ENCODE peak calls at places on chromosomes 3 and 15, in five cellular contexts. D is HepG2, H is GM12878, S is K562, A is H1. T is an unnamed sample.

GRCh38 chr3:45938043-45938435 is 5.2 kb upstream of the CXCR6 start:
- DNase-seq in D (no peak), H (no peak), S (no peak), A (no peak), T (no peak)

GRCh38 chr3:31908391-31909097 is 72.5 kb downstream of the OSBPL10 start:
- DNase-seq in D (peak), H (no peak), S (no peak), A (no peak), T (no peak)

GRCh38 chr3:40120816-40121215 is 188.7 kb upstream of the EIF1B start:
- DNase-seq in D (no peak), H (no peak), S (no peak), A (no peak), T (no peak)

GRCh38 chr3:29440321-29441019 is 159.6 kb downstream of the RBMS3 start:
- DNase-seq in D (no peak), H (no peak), S (no peak), A (no peak), T (peak)

GRCh38 chr3:33482126-33482525 is 41.9 kb upstream of the UBP1 start:
- DNase-seq in D (peak), H (no peak), S (no peak), A (no peak), T (no peak)

GRCh38 chr3:148955544-148956346 is 35.6 kb upstream of the GYG1 start:
- DNase-seq in D (peak), H (no peak), S (peak), A (peak), T (peak)

GRCh38 chr15:84829428-84829827 is 12.3 kb downstream of the ALPK3 start:
- DNase-seq in D (no peak), H (no peak), S (peak), A (no peak), T (no peak)

GRCh38 chr3:38469852-38470251 is 16.2 kb downstream of the ACVR2B start:
- DNase-seq in D (no peak), H (no peak), S (no peak), A (no peak), T (no peak)

GRCh38 chr3:4350789-4351163 is 47.6 kb downstream of the SETMAR start:
- DNase-seq in D (peak), H (peak), S (peak), A (no peak), T (peak)

GRCh38 chr3:160616311-160616710 is 50.9 kb upstream of the KPNA4 start:
- DNase-seq in D (no peak), H (no peak), S (no peak), A (no peak), T (no peak)

GRCh38 chr3:186165331-186165730 is 56.4 kb upstream of the ETV5 start:
- DNase-seq in D (no peak), H (no peak), S (no peak), A (no peak), T (no peak)

GRCh38 chr3:58473275-58473674 is 18.6 kb upstream of the KCTD6 start:
- DNase-seq in D (no peak), H (no peak), S (no peak), A (no peak), T (no peak)

GRCh38 chr3:58469096-58469495 is 22.8 kb upstream of the KCTD6 start:
- DNase-seq in D (no peak), H (no peak), S (no peak), A (no peak), T (no peak)

GRCh38 chr3:58471025-58471887 is 20.6 kb upstream of the KCTD6 start:
- DNase-seq in D (peak), H (no peak), S (peak), A (no peak), T (no peak)

GRCh38 chr3:58466899-58467563 is 24.9 kb upstream of the KCTD6 start:
- DNase-seq in D (no peak), H (no peak), S (no peak), A (no peak), T (no peak)

GRCh38 chr3:58470363-58471024 is 21.4 kb upstream of the KCTD6 start:
- DNase-seq in D (peak), H (no peak), S (no peak), A (no peak), T (no peak)
- H3K4me2 ChIP-seq in D (peak), H (no peak), S (no peak), A (no peak), T (no peak)

GRCh38 chr3:64224826-64225606 is at the start of gene PRICKLE2:
- DNase-seq in D (no peak), H (peak), S (peak), A (no peak), T (peak)
- TF ChIP-seq CREB1 in D (no peak), H (peak), S (no peak), A (peak), T (peak)

GRCh38 chr15:98722645-98723044 is 74.3 kb downstream of the IGF1R start:
- DNase-seq in D (no peak), H (no peak), S (no peak), A (no peak), T (no peak)
- H3K4me2 ChIP-seq in D (no peak), H (no peak), S (no peak), A (no peak), T (peak)

GRCh38 chr3:11331101-11331500 is 58.9 kb downstream of the ATG7 start:
- DNase-seq in D (no peak), H (no peak), S (no peak), A (no peak), T (no peak)
- TF ChIP-seq CREB1 in D (no peak), H (no peak), S (no peak), A (no peak), T (no peak)

DNA sequence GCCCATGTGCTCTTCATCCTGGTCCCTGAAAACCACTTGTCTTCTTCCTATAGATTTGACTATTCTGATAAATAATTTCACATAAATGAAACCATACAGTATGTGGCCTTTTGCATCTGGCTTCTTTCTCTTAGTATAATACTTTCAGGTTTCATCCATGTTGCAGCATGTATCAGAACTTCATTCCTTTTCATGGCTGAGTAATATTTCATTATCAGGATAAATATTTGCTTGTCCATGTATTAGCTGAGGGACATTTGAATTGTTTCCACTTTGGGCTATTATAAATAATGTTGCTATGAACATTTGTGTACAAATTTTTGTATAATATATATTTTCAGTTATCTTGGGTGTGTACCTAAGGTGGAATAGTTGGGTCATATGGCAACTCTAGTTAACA is 29.8 kb upstream of the AEN start:
- DNase-seq in D (no peak), H (no peak), S (no peak), A (no peak), T (no peak)
- H3K4me2 ChIP-seq in D (no peak), H (no peak), S (no peak), A (no peak), T (no peak)

GRCh38 chr3:86887876-86888275 is 103.1 kb downstream of the VGLL3 start:
- DNase-seq in D (no peak), H (no peak), S (no peak), A (no peak), T (no peak)
- TF ChIP-seq CREB1 in D (no peak), H (no peak), S (no peak), A (no peak), T (no peak)

DNA sequence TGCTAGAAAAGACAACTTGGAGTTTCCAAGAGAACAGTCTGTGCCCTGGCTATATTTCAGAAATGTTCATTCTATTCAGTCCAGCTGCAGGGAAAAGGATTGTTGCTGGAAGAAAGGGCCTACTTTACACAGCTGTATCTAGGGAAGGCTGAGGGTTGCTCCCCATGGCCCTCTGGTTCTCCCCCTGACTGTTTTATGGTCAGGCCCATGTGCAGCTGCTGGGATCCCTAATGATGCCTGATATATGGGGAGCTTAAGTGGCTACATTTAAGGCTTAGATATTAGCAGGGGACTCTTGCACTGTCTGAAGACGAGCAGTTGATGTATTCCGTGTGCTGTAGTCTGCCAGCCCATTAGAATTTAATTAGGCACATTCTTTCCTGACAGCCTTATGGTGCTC is 71.9 kb downstream of the FAM43A start:
- DNase-seq in D (no peak), H (no peak), S (no peak), A (no peak), T (no peak)
- H3K4me2 ChIP-seq in D (no peak), H (no peak), S (no peak), A (no peak), T (no peak)

GRCh38 chr3:107193114-107193513 is 184.1 kb upstream of the CCDC54 start:
- DNase-seq in D (no peak), H (no peak), S (no peak), A (no peak), T (no peak)

GRCh38 chr3:107201146-107201545 is 176.1 kb upstream of the CCDC54 start:
- DNase-seq in D (no peak), H (no peak), S (no peak), A (no peak), T (no peak)

GRCh38 chr3:107204121-107204520 is 173.1 kb upstream of the CCDC54 start:
- DNase-seq in D (no peak), H (no peak), S (no peak), A (no peak), T (no peak)

GRCh38 chr3:107199962-107200465 is 177.2 kb upstream of the CCDC54 start:
- DNase-seq in D (no peak), H (no peak), S (no peak), A (no peak), T (no peak)

DNA sequence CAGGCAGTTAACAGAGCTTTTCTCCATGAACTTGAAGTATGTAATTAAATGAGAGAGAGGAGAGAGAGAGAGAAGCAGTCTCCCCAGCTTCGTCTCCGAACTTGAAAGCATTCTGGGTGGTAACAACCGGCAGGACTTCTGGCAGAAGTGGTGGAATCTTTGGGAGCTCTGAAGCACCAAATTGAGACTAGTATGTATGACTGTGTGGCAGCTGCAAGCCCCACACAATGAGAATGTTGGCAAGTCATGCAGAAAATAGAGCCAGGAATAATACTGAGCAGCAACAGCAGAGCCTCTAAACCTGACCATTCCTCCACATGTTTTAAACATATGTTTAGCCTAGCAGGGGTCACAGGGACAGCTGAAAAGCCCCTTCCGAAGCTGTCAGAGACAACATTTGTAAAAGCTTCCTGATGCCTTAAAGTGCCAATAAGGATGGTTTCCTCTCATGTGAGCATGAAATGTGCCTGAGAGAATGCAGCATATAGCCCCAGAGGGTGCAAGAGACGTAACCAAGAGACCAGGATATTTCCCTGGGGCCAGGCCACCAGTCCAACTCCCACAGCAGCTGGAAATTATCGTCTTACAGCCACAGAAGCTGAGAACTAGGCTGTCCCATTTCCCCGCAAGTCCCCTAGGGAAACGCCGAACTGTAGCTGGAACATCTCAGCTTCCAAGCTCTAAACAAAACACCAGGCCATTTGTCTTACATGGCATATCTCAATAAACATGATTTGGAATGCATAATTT is 178.5 kb upstream of the CCDC54 start:
- DNase-seq in D (no peak), H (no peak), S (no peak), A (no peak), T (no peak)
- TF ChIP-seq CREB1 in D (no peak), H (no peak), S (no peak), A (no peak), T (no peak)

DNA sequence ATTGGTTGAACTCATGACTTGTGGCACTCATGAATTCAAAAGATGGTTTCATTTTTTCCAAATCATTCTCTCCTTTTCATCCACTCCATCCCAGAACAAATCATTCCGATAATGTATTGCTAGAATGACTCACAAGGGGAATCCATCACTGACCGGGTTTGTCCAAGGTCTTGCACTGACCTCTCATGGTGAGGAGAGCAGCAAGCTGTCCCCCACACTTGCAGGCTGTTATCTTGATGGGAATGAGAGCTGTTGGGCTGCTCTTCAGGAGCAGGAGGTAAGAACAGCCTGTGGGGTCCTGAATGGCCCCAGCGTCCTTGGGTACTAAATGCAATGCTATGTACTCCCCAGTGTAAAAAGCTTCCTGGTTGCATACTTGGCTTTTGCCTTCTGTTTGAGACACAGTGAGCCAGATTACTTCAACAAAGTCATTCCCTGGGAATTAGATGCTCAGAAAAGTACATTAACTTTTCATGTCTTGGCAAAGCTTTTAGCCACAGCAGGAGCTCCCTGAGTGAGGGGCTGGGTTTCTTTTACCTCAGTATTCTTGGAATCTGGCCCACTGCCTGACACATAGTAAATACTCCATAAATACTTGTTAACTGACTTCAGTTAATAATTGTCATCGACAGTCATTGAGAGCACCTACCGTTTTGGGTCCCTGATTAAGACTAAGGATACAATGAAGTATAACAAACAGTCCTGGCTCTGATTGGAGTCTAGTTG is 24.1 kb downstream of the CCNL1 start:
- DNase-seq in D (peak), H (no peak), S (peak), A (no peak), T (no peak)
- H3K4me2 ChIP-seq in D (peak), H (no peak), S (no peak), A (no peak), T (no peak)

DNA sequence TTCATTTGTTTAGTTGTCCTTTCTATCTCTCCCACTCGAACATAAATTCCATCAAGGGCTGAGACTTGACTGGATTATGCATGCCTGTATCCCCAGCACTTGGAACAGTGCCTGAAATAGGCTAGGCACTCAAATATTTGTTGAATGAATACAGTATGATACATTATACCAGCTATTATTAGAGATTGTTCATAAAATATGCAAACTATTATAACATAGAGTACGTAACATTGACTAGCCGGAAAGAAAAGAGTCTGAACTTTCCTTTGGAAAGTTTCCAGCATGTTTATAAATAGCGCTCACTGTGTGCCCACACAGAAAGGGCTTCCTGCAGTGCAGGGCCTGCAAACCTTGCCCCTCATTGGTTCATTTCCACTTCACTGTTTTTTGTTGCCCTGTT is 27.3 kb upstream of the SNTN start:
- DNase-seq in D (no peak), H (no peak), S (no peak), A (no peak), T (no peak)
- TF ChIP-seq CREB1 in D (no peak), H (no peak), S (no peak), A (no peak), T (no peak)